ENCODE peak calls at places on chromosomes 1 and 21, in six cellular contexts. H is stimulated activated CD4-positive, alpha-beta T cell treated with anti-CD3 and anti-CD28 coated beads, Interleukin-15, amount 100 ng/mL, for 1 hour; G is stimulated activated CD8-positive, alpha-beta memory T cell treated with anti-CD3 and anti-CD28 coated beads, Interleukin-15, amount 100 ng/mL, for 4 hours; T is CD8-positive, alpha-beta memory T cell; P is WTC11; Z is MCF 10A. M is an unnamed sample.

GRCh38 chr1:248618878-248619277 is 16.0 kb downstream of the OR2T11 start:
- DNase-seq in T (peak), Z (peak), H (peak), G (no peak), P (no peak), M (peak)

GRCh38 chr21:46182548-46183336 is 1.5 kb downstream of the SPATC1L start:
- DNase-seq in P (no peak), T (no peak), H (no peak), G (no peak), Z (no peak), M (no peak)

GRCh38 chr1:210384625-210385024 is 55.9 kb downstream of the HHAT start:
- DNase-seq in G (no peak), T (no peak), H (no peak), Z (no peak), P (no peak), M (no peak)

GRCh38 chr1:225709101-225709500 is 56.2 kb upstream of the ENAH start:
- DNase-seq in P (no peak), T (no peak), Z (peak), G (no peak), H (no peak), M (no peak)

GRCh38 chr1:64675718-64676345 is 69.0 kb upstream of the RAVER2 start:
- DNase-seq in T (no peak), G (no peak), Z (peak), H (no peak), P (no peak), M (no peak)

GRCh38 chr1:193694741-193695140 is 508.3 kb upstream of the B3GALT2 start:
- DNase-seq in H (no peak), Z (no peak), G (no peak), T (no peak), P (no peak), M (no peak)

GRCh38 chr1:171852273-171852672 is 11.0 kb downstream of the DNM3 start:
- DNase-seq in P (no peak), T (no peak), G (no peak), H (no peak), Z (no peak), M (no peak)

GRCh38 chr1:18731148-18731547 is 100.5 kb downstream of the PAX7 start:
- DNase-seq in P (no peak), H (no peak), G (no peak), T (no peak), Z (no peak), M (no peak)

GRCh38 chr1:207155018-207155417 is 51.0 kb downstream of the C4BPA start:
- DNase-seq in T (no peak), G (no peak), H (no peak), P (no peak), Z (no peak), M (no peak)

GRCh38 chr1:8116892-8117262 is 90.8 kb upstream of the ERRFI1 start:
- DNase-seq in Z (no peak), P (no peak), G (no peak), T (no peak), H (no peak), M (no peak)

GRCh38 chr1:151164732-151165280 is 896 bp downstream of the LYSMD1 start:
- DNase-seq in T (no peak), G (no peak), H (no peak), P (no peak), Z (no peak), M (no peak)

GRCh38 chr1:228978486-228979324 is 243.4 kb downstream of the RHOU start:
- DNase-seq in Z (peak), G (no peak), P (no peak), H (no peak), T (no peak), M (no peak)

GRCh38 chr1:178267646-178268094 is 173.8 kb downstream of the RASAL2 start:
- DNase-seq in T (no peak), G (no peak), H (no peak), P (peak), Z (no peak), M (no peak)

GRCh38 chr1:236287757-236288619 is 6.2 kb upstream of the ERO1B start:
- DNase-seq in P (peak), T (no peak), G (no peak), H (no peak), Z (peak), M (no peak)

GRCh38 chr1:207884276-207885029 is 26.5 kb downstream of the CD34 start:
- DNase-seq in T (no peak), G (no peak), Z (no peak), P (no peak), H (no peak), M (no peak)

GRCh38 chr21:46122241-46122671 is 24.3 kb downstream of the COL6A2 start:
- DNase-seq in T (no peak), G (no peak), Z (peak), P (peak), H (no peak), M (peak)

M was measured in AG09309.